ENCODE peak calls at places on chromosomes 1 and 21, in nine cellular contexts. Y is IMR-90; W is aorta; F is stomach; N is fibroblast of lung; C is astrocyte; Z is upper lobe of left lung; M is thoracic aorta; I is CD4-positive, alpha-beta memory T cell. K is an unnamed sample.

GRCh38 chr1:37100310-37100709 is 66.0 kb upstream of the GRIK3 start:
- DNase-seq in F (no peak), W (no peak), C (no peak), I (no peak), N (no peak), Y (no peak), Z (no peak), M (no peak), K (no peak)

GRCh38 chr1:155219592-155220031 is 11.1 kb downstream of the MTX1 start:
- DNase-seq in I (no peak), N (no peak), M (no peak), W (no peak), C (no peak), F (no peak), Z (no peak), Y (no peak), K (peak; percentile 74)

GRCh38 chr1:207500306-207500705 is 4.3 kb downstream of the CR1 start:
- DNase-seq in M (no peak), Y (no peak), W (no peak), F (no peak), Z (no peak), C (no peak), N (no peak), I (no peak), K (no peak)

GRCh38 chr1:156704930-156705320 is 458 bp downstream of the CRABP2 start:
- DNase-seq in F (peak; percentile 58), Y (peak; percentile 75), I (no peak), W (peak; percentile 83), C (peak; percentile 56), N (peak; percentile 72), Z (peak; percentile 87), M (peak; percentile 58), K (no peak)

GRCh38 chr1:7313081-7313546 is 458.0 kb upstream of the VAMP3 start:
- DNase-seq in M (no peak), C (peak; percentile 60), Y (peak; percentile 44), F (no peak), W (no peak), I (no peak), Z (no peak), N (peak; percentile 72), K (no peak)

GRCh38 chr1:203600782-203601513 is 25.7 kb upstream of the ATP2B4 start:
- DNase-seq in F (no peak), W (no peak), N (peak; percentile 24), Y (peak; percentile 27), I (no peak), Z (no peak), M (no peak), C (no peak), K (no peak)

GRCh38 chr1:97621955-97622354 is 298.9 kb downstream of the DPYD start:
- DNase-seq in C (peak; percentile 52), N (peak; percentile 59), I (no peak), W (no peak), F (no peak), M (no peak), Z (no peak), Y (peak; percentile 18), K (no peak)

GRCh38 chr1:32978854-32979253 is 14.2 kb upstream of the RNF19B start:
- DNase-seq in C (no peak), M (no peak), Z (no peak), N (no peak), W (no peak), I (no peak), Y (no peak), F (no peak), K (no peak)

GRCh38 chr1:33738536-33738935 is 125.3 kb upstream of the HMGB4 start:
- DNase-seq in F (no peak), W (no peak), C (no peak), Y (no peak), N (no peak), Z (no peak), I (no peak), M (no peak), K (no peak)

GRCh38 chr21:16605588-16605987 is 875.8 kb downstream of the USP25 start:
- DNase-seq in F (no peak), W (no peak), C (peak; percentile 36), M (no peak), N (peak; percentile 45), Y (no peak), I (no peak), Z (no peak), K (no peak)

GRCh38 chr1:168045311-168045710 is 91.4 kb downstream of the GPR161 start:
- DNase-seq in C (no peak), I (no peak), F (no peak), Y (no peak), N (no peak), Z (no peak), M (no peak), W (no peak), K (no peak)

GRCh38 chr1:37096523-37096922 is 62.2 kb upstream of the GRIK3 start:
- DNase-seq in W (no peak), Z (no peak), I (no peak), M (no peak), Y (no peak), C (no peak), F (no peak), N (no peak), K (no peak)

GRCh38 chr1:90879281-90879680 is 142.6 kb downstream of the ZNF644 start:
- DNase-seq in N (peak; percentile 4), C (peak; percentile 10), F (no peak), M (no peak), W (no peak), Y (peak; percentile 7), I (no peak), Z (no peak), K (no peak)

GRCh38 chr1:54708385-54708784 is 7.3 kb upstream of the TTC4 start:
- DNase-seq in I (no peak), F (no peak), N (no peak), Z (no peak), C (no peak), M (no peak), W (no peak), Y (no peak), K (no peak)

GRCh38 chr1:54706419-54706818 is 9.2 kb upstream of the TTC4 start:
- DNase-seq in F (no peak), N (no peak), I (no peak), Y (no peak), C (no peak), M (no peak), W (no peak), Z (no peak), K (no peak)

GRCh38 chr1:54703471-54703870 is 12.2 kb upstream of the TTC4 start:
- DNase-seq in M (no peak), N (no peak), I (no peak), W (no peak), Z (no peak), Y (no peak), F (no peak), C (no peak), K (no peak)

GRCh38 chr1:54701996-54702395 is 13.7 kb upstream of the TTC4 start:
- DNase-seq in M (no peak), Z (no peak), I (no peak), N (no peak), F (no peak), C (no peak), W (no peak), Y (no peak), K (no peak)

DNA sequence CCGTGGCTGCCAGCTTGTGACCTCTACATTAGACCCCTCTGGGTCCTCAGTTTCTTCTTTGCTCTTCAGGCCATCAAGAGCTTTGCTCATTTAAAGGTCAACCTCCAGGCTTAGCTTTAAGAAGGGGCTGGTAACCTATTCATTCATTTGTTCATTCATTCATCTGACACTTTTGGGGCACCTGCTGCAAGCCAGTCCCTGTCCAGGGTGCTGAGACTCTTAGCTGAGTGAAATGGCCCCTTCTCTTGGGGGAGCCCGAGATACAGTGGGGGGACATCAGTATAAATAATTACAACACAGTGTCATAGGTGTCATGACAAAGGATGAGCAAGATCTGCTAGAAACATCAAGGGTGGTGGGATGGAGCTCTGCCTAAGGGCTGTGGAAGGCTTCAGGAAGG is 10.5 kb upstream of the TTC4 start:
- DNase-seq in N (no peak), Z (no peak), I (no peak), C (no peak), F (no peak), M (no peak), W (no peak), Y (no peak), K (no peak)
- H3K27ac ChIP-seq in N (no peak overlapping the region), Z (no peak overlapping the region), I (no peak overlapping the region), C (no peak overlapping the region), F (no peak overlapping the region), M (no peak overlapping the region), W (no peak overlapping the region), Y (no peak overlapping the region), K (no peak overlapping the region)

GRCh38 chr21:31490471-31490870 is 146.4 kb upstream of the TIAM1 start:
- DNase-seq in F (no peak), C (no peak), Y (no peak), W (no peak), Z (no peak), I (no peak), M (no peak), N (no peak), K (no peak)
- H3K4me3 ChIP-seq in F (no peak overlapping the region), C (no peak overlapping the region), Y (no peak overlapping the region), W (no peak overlapping the region), Z (no peak overlapping the region), I (no peak overlapping the region), M (no peak overlapping the region), N (no peak overlapping the region), K (no peak overlapping the region)

GRCh38 chr1:201024251-201024998 is 911 bp upstream of the KIF21B start:
- DNase-seq in C (no peak), I (no peak), M (no peak), Z (no peak), W (no peak), F (no peak), N (no peak), Y (no peak), K (no peak)
- H3K27ac ChIP-seq in C (no peak overlapping the region), I (no peak overlapping the region), M (no peak overlapping the region), Z (no peak overlapping the region), W (no peak overlapping the region), F (no peak overlapping the region), N (no peak overlapping the region), Y (no peak overlapping the region), K (peak overlapping the region; percentile 53)

GRCh38 chr21:38454161-38454560 is 44.1 kb downstream of the ERG start:
- DNase-seq in Y (no peak), F (no peak), Z (no peak), N (no peak), I (no peak), W (no peak), C (no peak), M (no peak), K (no peak)

GRCh38 chr21:38459490-38459889 is 38.8 kb downstream of the ERG start:
- DNase-seq in Y (no peak), N (no peak), F (no peak), C (no peak), M (no peak), I (no peak), W (no peak), Z (no peak), K (no peak)

GRCh38 chr21:38460171-38460742 is 38.0 kb downstream of the ERG start:
- DNase-seq in C (peak; percentile 86), Z (no peak), M (no peak), N (peak; percentile 90), W (peak; percentile 72), F (no peak), I (no peak), Y (peak; percentile 12), K (no peak)

DNA sequence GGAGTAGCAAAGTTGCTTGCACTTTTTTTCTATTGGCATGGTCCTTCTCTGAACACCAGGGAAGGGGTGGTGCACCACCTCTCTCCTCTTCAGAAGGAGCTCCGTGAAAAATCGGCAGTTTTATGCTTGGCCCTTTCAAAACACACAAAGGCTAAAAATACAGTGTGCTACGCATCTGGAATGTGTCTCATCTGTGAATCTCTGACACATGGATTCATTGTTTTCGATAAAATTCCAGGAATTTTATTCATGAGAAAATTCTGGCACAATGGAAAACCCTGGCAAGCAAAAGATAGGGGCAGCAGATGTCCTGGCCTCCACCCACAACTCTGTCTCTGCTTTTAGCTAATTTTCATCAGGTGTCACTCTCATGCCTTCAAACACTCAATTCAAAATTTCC is 42.9 kb downstream of the ERG start:
- DNase-seq in M (no peak), Z (no peak), I (no peak), N (peak; percentile 69), F (no peak), Y (no peak), C (peak; percentile 64), W (no peak), K (no peak)
- H3K4me3 ChIP-seq in M (no peak overlapping the region), Z (no peak overlapping the region), I (no peak overlapping the region), N (no peak overlapping the region), F (no peak overlapping the region), Y (no peak overlapping the region), C (no peak overlapping the region), W (no peak overlapping the region), K (no peak overlapping the region)

K was measured in dorsolateral prefrontal cortex.